ENCODE peak calls at places on chromosomes 7 and 10, in five cellular contexts. F is stomach; R is CD8-positive, alpha-beta T cell; C is EL; D is stimulated activated CD8-positive, alpha-beta memory T cell treated with anti-CD3 and anti-CD28 coated beads, Interleukin-12 subunit alpha, Interleukin-12 subunit beta, amount 100 ng/mL, for 4 hours. T is an unnamed sample.

GRCh38 chr7:3393862-3394261 is 92.8 kb downstream of the SDK1 start:
- DNase-seq in F (no peak), R (no peak), C (no peak), D (no peak), T (no peak)

GRCh38 chr7:148149730-148150129 is 440.8 kb upstream of the C7orf33 start:
- DNase-seq in F (no peak), R (no peak), C (no peak), D (no peak), T (no peak)

GRCh38 chr7:421056-421991 is 98.3 kb downstream of the PDGFA start:
- DNase-seq in F (no peak), R (no peak), C (no peak), D (no peak), T (no peak)

GRCh38 chr10:80126876-80127275 is 5.7 kb upstream of the PLAC9 start:
- DNase-seq in F (no peak), R (no peak), C (no peak), D (no peak), T (no peak)

GRCh38 chr7:104943502-104944343 is 70.3 kb upstream of the KMT2E start:
- DNase-seq in F (peak), R (peak), C (no peak), D (peak), T (peak)

GRCh38 chr10:13795653-13796555 is 209.1 kb downstream of the PRPF18 start:
- DNase-seq in F (no peak), R (no peak), C (no peak), D (no peak), T (no peak)

GRCh38 chr7:83148776-83149175 is 13.9 kb downstream of the PCLO start:
- DNase-seq in F (no peak), R (no peak), C (no peak), D (no peak), T (no peak)

GRCh38 chr10:116627386-116627933 is 6.7 kb downstream of the PNLIPRP2 start:
- DNase-seq in F (peak), R (no peak), C (peak), D (no peak), T (no peak)

GRCh38 chr10:87603769-87604168 is 55.9 kb upstream of the PAPSS2 start:
- DNase-seq in F (no peak), R (no peak), C (no peak), D (no peak), T (no peak)